ENCODE peak calls at places on chromosomes 7 and 10, in eight cellular contexts. R is AG09319; V is spleen; T is HTR-8/SVneo; E is anterior cingulate cortex; K is occipital lobe; N is activated CD8-positive, alpha-beta memory T cell treated with anti-CD3 and anti-CD28 coated beads, Interleukin-2, amount 50 U/mL, for 4 hours; P is H4. W is an unnamed sample.
A peak's percentile ranks its signal among the peaks of the same experiment; 100 is the strongest.

GRCh38 chr10:97684866-97685394 is 2.1 kb downstream of the AVPI1 start:
- DNase-seq in R (no peak), V (no peak), T (no peak), E (no peak), K (no peak), N (no peak), P (no peak), W (no peak)

GRCh38 chr10:34474060-34474376 is 341.1 kb downstream of the PARD3 start:
- DNase-seq in R (no peak), V (no peak), T (no peak), E (no peak), K (no peak), N (no peak), P (no peak), W (no peak)

GRCh38 chr7:87735360-87735759 is 107.2 kb downstream of the RUNDC3B start:
- DNase-seq in R (no peak), V (no peak), T (no peak), E (no peak), K (no peak), N (no peak), P (no peak), W (no peak)

GRCh38 chr7:127652333-127653248 is 597 bp downstream of the SND1 start:
- DNase-seq in R (no peak), V (no peak), T (no peak), E (no peak), K (no peak), N (no peak), P (no peak), W (no peak)

GRCh38 chr7:46859963-46860475 is 721.9 kb downstream of the TNS3 start:
- DNase-seq in R (no peak), V (no peak), T (peak; percentile 8), E (peak; percentile 40), K (peak; percentile 26), N (no peak), P (no peak), W (no peak)

GRCh38 chr7:87715511-87715910 is 87.3 kb downstream of the RUNDC3B start:
- DNase-seq in R (no peak), V (no peak), T (no peak), E (no peak), K (no peak), N (no peak), P (no peak), W (no peak)

GRCh38 chr10:102455893-102456471 is 4.6 kb upstream of the C10orf95 start:
- DNase-seq in R (peak; percentile 69), V (no peak), T (no peak), E (no peak), K (no peak), N (no peak), P (peak; percentile 85), W (no peak)

GRCh38 chr10:78925800-78926319 is 142.9 kb upstream of the ZMIZ1 start:
- DNase-seq in R (peak; percentile 75), V (no peak), T (peak; percentile 72), E (no peak), K (no peak), N (no peak), P (peak; percentile 95), W (no peak)

GRCh38 chr7:156450473-156450872 is 190.1 kb upstream of the RNF32 start:
- DNase-seq in R (no peak), V (peak; percentile 31), T (no peak), E (no peak), K (no peak), N (no peak), P (no peak), W (no peak)

GRCh38 chr10:122859527-122859926 is 13.9 kb upstream of the CUZD1 start:
- DNase-seq in R (no peak), V (no peak), T (no peak), E (no peak), K (no peak), N (no peak), P (no peak), W (no peak)

GRCh38 chr7:2000801-2001321 is 231.9 kb downstream of the MAD1L1 start:
- DNase-seq in R (no peak), V (peak; percentile 81), T (no peak), E (no peak), K (no peak), N (no peak), P (no peak), W (no peak)

GRCh38 chr10:11520892-11521291 is 90.6 kb downstream of the USP6NL start:
- DNase-seq in R (no peak), V (no peak), T (no peak), E (no peak), K (no peak), N (no peak), P (no peak), W (no peak)

GRCh38 chr10:72248477-72249151 is 25.1 kb upstream of the DDIT4 start:
- DNase-seq in R (no peak), V (peak; percentile 96), T (no peak), E (peak; percentile 83), K (peak; percentile 75), N (peak; percentile 62), P (peak; percentile 25), W (peak; percentile 77)

GRCh38 chr7:81682873-81683272 is 87.0 kb downstream of the HGF start:
- DNase-seq in R (no peak), V (no peak), T (no peak), E (no peak), K (no peak), N (no peak), P (no peak), W (no peak)

GRCh38 chr10:421170-421569 is 268.3 kb downstream of the DIP2C start:
- DNase-seq in R (no peak), V (no peak), T (no peak), E (no peak), K (no peak), N (no peak), P (no peak), W (no peak)

GRCh38 chr7:139735466-139735865 is 42.3 kb downstream of the HIPK2 start:
- DNase-seq in R (no peak), V (no peak), T (no peak), E (no peak), K (no peak), N (no peak), P (no peak), W (no peak)

GRCh38 chr7:98423043-98423442 is 22.2 kb upstream of the BAIAP2L1 start:
- DNase-seq in R (no peak), V (no peak), T (no peak), E (no peak), K (no peak), N (no peak), P (peak; percentile 76), W (no peak)

GRCh38 chr7:150964593-150965111 is 13.5 kb downstream of the KCNH2 start:
- DNase-seq in R (no peak), V (no peak), T (no peak), E (no peak), K (no peak), N (no peak), P (no peak), W (no peak)

GRCh38 chr7:94392391-94392782 is 2.3 kb upstream of the COL1A2 start:
- DNase-seq in R (no peak), V (no peak), T (no peak), E (no peak), K (no peak), N (no peak), P (no peak), W (no peak)

GRCh38 chr10:112562803-112563663 is 116.0 kb downstream of the VTI1A start:
- DNase-seq in R (no peak), V (no peak), T (no peak), E (no peak), K (no peak), N (no peak), P (no peak), W (no peak)

GRCh38 chr7:116628971-116629586 is 42.9 kb upstream of the MET start:
- DNase-seq in R (no peak), V (no peak), T (no peak), E (no peak), K (no peak), N (no peak), P (no peak), W (no peak)

GRCh38 chr10:97096327-97097153 is 89.2 kb downstream of the SLIT1 start:
- DNase-seq in R (no peak), V (no peak), T (no peak), E (peak; percentile 54), K (peak; percentile 16), N (peak; percentile 38), P (no peak), W (no peak)

GRCh38 chr10:33507662-33508425 is 173.4 kb upstream of the NRP1 start:
- DNase-seq in R (no peak), V (no peak), T (no peak), E (no peak), K (no peak), N (no peak), P (no peak), W (no peak)

GRCh38 chr7:103336781-103337180 is 7.8 kb downstream of the DNAJC2 start:
- DNase-seq in R (no peak), V (no peak), T (no peak), E (no peak), K (no peak), N (no peak), P (no peak), W (no peak)

W was measured in GM18507.